ENCODE peak calls at places on chromosomes 16 and 17, in six cellular contexts. T is left ventricle myocardium inferior, S is RWPE2, N is tibial artery, Y is heart left ventricle, B is adrenal gland. M is an unnamed sample.

GRCh38 chr16:24478401-24478800 is 61.0 kb upstream of the RBBP6 start:
- DNase-seq in T (no peak), S (no peak), N (no peak), Y (no peak), B (no peak), M (no peak)

GRCh38 chr16:87636741-87637140 is 34.4 kb downstream of the JPH3 start:
- DNase-seq in T (no peak), S (no peak), N (no peak), Y (no peak), B (no peak), M (no peak)

GRCh38 chr16:19123535-19124178 is 9.9 kb downstream of the ITPRIPL2 start:
- DNase-seq in T (no peak), S (no peak), N (no peak), Y (no peak), B (peak; percentile 74), M (peak; percentile 54)

GRCh38 chr16:71811261-71811803 is 2.7 kb upstream of the AP1G1 start:
- DNase-seq in T (no peak), S (no peak), N (no peak), Y (no peak), B (no peak), M (no peak)

GRCh38 chr16:30533748-30534367 is 800 bp downstream of the ZNF747 start:
- DNase-seq in T (no peak), S (no peak), N (no peak), Y (no peak), B (no peak), M (no peak)

GRCh38 chr16:50396770-50397525 is 28.2 kb upstream of the BRD7 start:
- DNase-seq in T (no peak), S (peak; percentile 94), N (no peak), Y (no peak), B (no peak), M (no peak)

GRCh38 chr17:74484066-74484465 is 17.6 kb downstream of the CD300A start:
- DNase-seq in T (no peak), S (no peak), N (peak; percentile 31), Y (no peak), B (no peak), M (no peak)

GRCh38 chr17:49454050-49454449 is 39.4 kb upstream of the PHB1 start:
- DNase-seq in T (no peak), S (no peak), N (no peak), Y (no peak), B (no peak), M (no peak)

GRCh38 chr16:76653390-76654026 is 376.3 kb downstream of the CNTNAP4 start:
- DNase-seq in T (no peak), S (no peak), N (no peak), Y (no peak), B (peak; percentile 12), M (peak; percentile 15)

GRCh38 chr16:73095885-73096341 is 48.0 kb upstream of the ZFHX3 start:
- DNase-seq in T (no peak), S (no peak), N (no peak), Y (no peak), B (peak; percentile 22), M (peak; percentile 12)

GRCh38 chr16:19393226-19394074 is 24.2 kb upstream of the TMC5 start:
- DNase-seq in T (no peak), S (peak; percentile 65), N (no peak), Y (no peak), B (no peak), M (no peak)

GRCh38 chr16:69482410-69482951 is 58.1 kb downstream of the CYB5B start:
- DNase-seq in T (peak; percentile 72), S (no peak), N (peak; percentile 84), Y (peak; percentile 86), B (peak; percentile 65), M (peak; percentile 20)

GRCh38 chr16:72921620-72922019 is 126.3 kb downstream of the ZFHX3 start:
- DNase-seq in T (no peak), S (no peak), N (peak; percentile 83), Y (no peak), B (peak; percentile 81), M (peak; percentile 65)

GRCh38 chr17:61349350-61349749 is 50.3 kb upstream of the TBX2 start:
- DNase-seq in T (no peak), S (no peak), N (no peak), Y (no peak), B (no peak), M (no peak)
- TF ChIP-seq CTCF in T (peak; percentile 19), S (no peak), N (no peak), Y (no peak), B (no peak), M (no peak)

GRCh38 chr16:67156146-67156844 is 3.4 kb downstream of the TRADD start:
- DNase-seq in T (no peak), S (peak; percentile 49), N (no peak), Y (no peak), B (peak; percentile 7), M (no peak)
- TF ChIP-seq CTCF in T (no peak), S (no peak), N (no peak), Y (no peak), B (no peak), M (no peak)

GRCh38 chr17:57639381-57639780 is 105.7 kb downstream of the CCDC182 start:
- DNase-seq in T (no peak), S (no peak), N (no peak), Y (no peak), B (no peak), M (no peak)
- TF ChIP-seq CTCF in T (no peak), S (no peak), N (no peak), Y (no peak), B (no peak), M (no peak)

DNA sequence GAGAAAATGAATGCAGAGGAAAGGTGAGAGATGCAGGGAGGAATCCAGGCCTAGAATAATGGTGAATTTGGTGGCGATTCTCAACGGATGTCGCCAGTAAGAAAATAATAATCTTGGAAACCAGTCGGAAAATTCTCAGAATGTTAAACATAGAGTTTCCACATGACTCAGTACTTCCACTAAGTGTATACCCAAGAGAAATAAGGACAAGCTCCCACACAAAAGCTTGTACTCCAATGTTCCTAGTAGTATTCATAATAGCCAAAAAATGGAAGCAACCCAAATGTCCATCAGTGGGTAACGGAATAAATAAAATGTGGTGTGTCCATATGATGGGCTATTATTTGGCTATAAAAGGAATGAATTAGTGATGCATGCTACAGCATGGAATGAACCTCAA is 19.4 kb upstream of the ENGASE start:
- DNase-seq in T (no peak), S (no peak), N (no peak), Y (no peak), B (no peak), M (no peak)
- TF ChIP-seq CTCF in T (no peak), S (no peak), N (no peak), Y (no peak), B (no peak), M (no peak)

GRCh38 chr16:53219795-53220194 is 165.0 kb downstream of the CHD9 start:
- DNase-seq in T (no peak), S (no peak), N (no peak), Y (no peak), B (no peak), M (no peak)

GRCh38 chr16:53216798-53217197 is 162.0 kb downstream of the CHD9 start:
- DNase-seq in T (no peak), S (no peak), N (no peak), Y (no peak), B (no peak), M (peak; percentile 8)

GRCh38 chr16:53224932-53225533 is 170.2 kb downstream of the CHD9 start:
- DNase-seq in T (no peak), S (no peak), N (no peak), Y (no peak), B (peak; percentile 19), M (no peak)

DNA sequence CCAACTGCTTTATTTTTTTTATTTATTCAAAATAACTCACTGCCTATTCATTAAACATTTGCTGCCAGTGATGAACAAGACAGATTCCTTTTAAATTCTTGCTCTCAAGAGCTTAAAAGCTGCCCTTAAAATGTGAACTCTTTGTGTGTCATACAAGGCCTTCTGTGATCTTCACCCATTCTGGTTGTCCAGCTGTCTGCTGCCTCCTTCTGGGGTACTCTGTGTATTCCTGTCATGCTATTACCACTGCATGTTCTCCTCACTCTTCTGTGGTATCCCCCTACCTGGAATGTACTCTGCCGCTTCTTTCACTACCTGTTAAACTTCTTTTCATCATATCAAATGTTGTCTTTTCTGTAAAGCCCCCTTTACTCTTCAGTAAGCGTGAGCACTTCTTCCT is 165.8 kb downstream of the CHD9 start:
- DNase-seq in T (no peak), S (no peak), N (no peak), Y (no peak), B (no peak), M (no peak)
- TF ChIP-seq CTCF in T (peak; percentile 49), S (no peak), N (peak; percentile 10), Y (peak; percentile 4), B (peak; percentile 29), M (no peak)

GRCh38 chr17:44385287-44386181 is 3.9 kb downstream of the ITGA2B start:
- DNase-seq in T (peak; percentile 83), S (no peak), N (peak; percentile 83), Y (peak; percentile 77), B (peak; percentile 82), M (peak; percentile 88)
- TF ChIP-seq CTCF in T (no peak), S (peak; percentile 16), N (peak; percentile 5), Y (no peak), B (no peak), M (peak; percentile 22)

GRCh38 chr16:4481965-4482364 is 5.8 kb downstream of the HMOX2 start:
- DNase-seq in T (no peak), S (no peak), N (no peak), Y (no peak), B (no peak), M (no peak)

GRCh38 chr16:4481526-4481925 is 5.3 kb downstream of the HMOX2 start:
- DNase-seq in T (no peak), S (no peak), N (no peak), Y (no peak), B (no peak), M (no peak)

GRCh38 chr16:4474192-4474961 is at the start of gene NMRAL1:
- DNase-seq in T (peak; percentile 91), S (peak; percentile 94), N (peak; percentile 95), Y (peak; percentile 87), B (peak; percentile 90), M (peak; percentile 92)

GRCh38 chr16:4475880-4476790 is at the start of gene HMOX2:
- DNase-seq in T (peak; percentile 93), S (peak; percentile 87), N (peak; percentile 96), Y (peak; percentile 93), B (peak; percentile 91), M (peak; percentile 96)

DNA sequence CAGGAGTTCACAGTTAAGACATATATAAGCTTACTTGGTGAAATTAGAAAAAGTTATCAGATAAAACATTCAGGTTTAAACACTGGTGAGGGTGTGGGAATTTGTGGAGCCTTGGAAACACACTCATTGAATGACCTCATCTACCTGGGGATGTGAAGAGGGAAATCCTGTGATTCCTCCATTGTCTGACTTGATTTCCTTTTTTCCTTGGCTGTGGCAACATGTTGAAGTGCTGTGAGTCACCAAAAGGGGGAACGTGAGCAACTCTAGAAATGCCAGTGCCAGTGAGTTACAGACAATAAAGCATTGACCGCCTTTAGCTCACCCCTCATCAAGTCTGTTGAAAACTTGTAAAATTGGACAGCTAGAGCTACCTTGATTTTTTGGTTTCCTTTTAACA is 1.8 kb downstream of the HMOX2 start:
- DNase-seq in T (no peak), S (no peak), N (no peak), Y (no peak), B (no peak), M (no peak)
- TF ChIP-seq CTCF in T (peak; percentile 15), S (peak; percentile 35), N (no peak), Y (no peak), B (peak; percentile 17), M (no peak)

DNA sequence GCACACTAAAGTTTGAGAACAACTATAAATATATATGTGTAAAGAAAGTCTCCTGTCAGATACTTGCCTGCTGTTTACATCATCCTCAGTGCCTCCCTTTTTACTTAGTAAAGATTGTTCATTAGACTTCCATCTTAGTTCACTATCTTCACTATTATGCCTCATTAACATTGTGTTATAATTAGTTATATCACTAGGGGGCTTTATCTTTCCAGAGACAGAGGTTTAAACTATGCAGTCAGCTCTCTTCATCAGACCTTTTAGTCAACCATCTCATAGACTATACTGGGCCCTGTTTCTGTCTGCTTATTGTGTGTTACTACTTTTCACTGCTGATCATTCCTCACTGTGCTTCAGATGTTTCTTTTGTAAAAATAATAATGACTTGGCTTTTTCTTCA is 630.8 kb upstream of the KIF2B start:
- DNase-seq in T (no peak), S (no peak), N (no peak), Y (no peak), B (no peak), M (no peak)
- TF ChIP-seq CTCF in T (no peak), S (peak; percentile 49), N (no peak), Y (no peak), B (no peak), M (no peak)